ENCODE peak calls at places on chromosomes 12 and 14, in six cellular contexts. X is H1, M is neuronal stem cell, C is IMR-90, R is mesenchymal stem cell, Y is trophoblast cell. W is an unnamed sample.

GRCh38 chr12:20404576-20405346 is 36.4 kb downstream of the PDE3A start:
- DNase-seq in M (no peak), C (peak), X (no peak), Y (no peak), R (no peak), W (no peak)

GRCh38 chr12:131765961-131766360 is 55.1 kb downstream of the SFSWAP start:
- DNase-seq in X (no peak), R (no peak), M (no peak), Y (no peak), C (no peak), W (no peak)

GRCh38 chr12:124463341-124463861 is 104.0 kb downstream of the NCOR2 start:
- DNase-seq in C (no peak), X (no peak), R (no peak), Y (no peak), M (peak), W (no peak)

GRCh38 chr14:62819931-62820330 is 225.3 kb downstream of the KCNH5 start:
- DNase-seq in C (no peak), M (no peak), R (no peak), Y (no peak), X (no peak), W (no peak)

GRCh38 chr12:112381421-112381897 is 772 bp downstream of the HECTD4 start:
- DNase-seq in X (no peak), Y (peak), C (no peak), R (peak), M (no peak), W (peak)

GRCh38 chr12:52903285-52903854 is 1.5 kb downstream of the KRT8 start:
- DNase-seq in M (peak), C (peak), X (peak), R (peak), Y (peak), W (peak)

GRCh38 chr14:27049611-27050172 is 451.9 kb upstream of the NOVA1 start:
- DNase-seq in R (no peak), M (no peak), X (no peak), Y (no peak), C (no peak), W (no peak)

GRCh38 chr14:26281280-26281998 is 316.4 kb downstream of the NOVA1 start:
- DNase-seq in C (peak), M (no peak), R (peak), X (no peak), Y (peak), W (no peak)

GRCh38 chr12:65004270-65004669 is 116.8 kb downstream of the WIF1 start:
- DNase-seq in Y (no peak), X (no peak), M (no peak), C (no peak), R (no peak), W (no peak)

GRCh38 chr14:98167702-98168101 is 1104.3 kb downstream of the BCL11B start:
- DNase-seq in Y (no peak), M (no peak), C (no peak), R (no peak), X (no peak), W (no peak)

GRCh38 chr14:95510804-95511203 is 5.6 kb downstream of the SYNE3 start:
- DNase-seq in M (no peak), X (no peak), R (no peak), C (no peak), Y (peak), W (no peak)

GRCh38 chr12:11513288-11513687 is 117.9 kb upstream of the PRB2 start:
- DNase-seq in R (no peak), X (no peak), Y (peak), M (no peak), C (no peak), W (peak)

GRCh38 chr12:1781770-1782169 is 38.6 kb upstream of the LRTM2 start:
- DNase-seq in M (no peak), X (no peak), C (peak), Y (peak), R (peak), W (no peak)
- H3K18ac ChIP-seq in M (no peak), X (no peak), C (no peak), Y (no peak), R (no peak), W (no peak)

GRCh38 chr14:32339188-32339587 is 10.1 kb downstream of the AKAP6 start:
- DNase-seq in Y (no peak), C (no peak), R (no peak), M (no peak), X (no peak), W (no peak)

GRCh38 chr14:32331227-32331597 is 2.1 kb downstream of the AKAP6 start:
- DNase-seq in M (peak), C (no peak), X (no peak), R (no peak), Y (no peak), W (no peak)

GRCh38 chr14:32337759-32338158 is 8.7 kb downstream of the AKAP6 start:
- DNase-seq in C (no peak), Y (no peak), X (no peak), M (no peak), R (no peak), W (no peak)

GRCh38 chr14:32332415-32333116 is 3.5 kb downstream of the AKAP6 start:
- DNase-seq in M (no peak), R (no peak), C (no peak), X (no peak), Y (no peak), W (no peak)

GRCh38 chr14:32336702-32337101 is 7.6 kb downstream of the AKAP6 start:
- DNase-seq in Y (no peak), X (no peak), M (no peak), R (no peak), C (no peak), W (no peak)
- H3K14ac ChIP-seq in Y (no peak), X (no peak), M (no peak), R (no peak), C (no peak), W (no peak)

GRCh38 chr14:38828183-38828877 is 274.7 kb downstream of the SEC23A start:
- DNase-seq in M (no peak), C (no peak), Y (no peak), X (no peak), R (no peak), W (no peak)

DNA sequence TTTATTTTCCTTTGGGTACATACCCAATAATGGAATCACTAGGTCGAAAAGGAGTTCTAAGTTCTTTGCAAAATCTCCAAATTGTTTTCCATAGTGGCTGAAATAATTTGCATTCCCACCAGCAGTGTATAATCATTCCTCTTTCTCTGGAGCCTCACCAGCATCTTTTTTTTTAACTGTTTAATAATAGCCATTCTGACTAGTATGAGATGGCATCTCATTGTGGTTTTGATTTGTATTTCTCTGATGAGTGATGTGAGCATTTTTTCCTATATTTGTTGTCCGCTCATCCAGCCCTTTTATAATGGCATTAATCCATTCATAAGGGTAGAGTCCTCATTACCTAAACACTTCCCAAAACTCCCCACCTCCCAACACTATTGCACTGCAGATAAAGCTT is 278.3 kb downstream of the SEC23A start:
- DNase-seq in Y (no peak), M (no peak), R (no peak), X (no peak), C (no peak), W (no peak)
- H3K18ac ChIP-seq in Y (no peak), M (no peak), R (no peak), X (no peak), C (no peak), W (no peak)

DNA sequence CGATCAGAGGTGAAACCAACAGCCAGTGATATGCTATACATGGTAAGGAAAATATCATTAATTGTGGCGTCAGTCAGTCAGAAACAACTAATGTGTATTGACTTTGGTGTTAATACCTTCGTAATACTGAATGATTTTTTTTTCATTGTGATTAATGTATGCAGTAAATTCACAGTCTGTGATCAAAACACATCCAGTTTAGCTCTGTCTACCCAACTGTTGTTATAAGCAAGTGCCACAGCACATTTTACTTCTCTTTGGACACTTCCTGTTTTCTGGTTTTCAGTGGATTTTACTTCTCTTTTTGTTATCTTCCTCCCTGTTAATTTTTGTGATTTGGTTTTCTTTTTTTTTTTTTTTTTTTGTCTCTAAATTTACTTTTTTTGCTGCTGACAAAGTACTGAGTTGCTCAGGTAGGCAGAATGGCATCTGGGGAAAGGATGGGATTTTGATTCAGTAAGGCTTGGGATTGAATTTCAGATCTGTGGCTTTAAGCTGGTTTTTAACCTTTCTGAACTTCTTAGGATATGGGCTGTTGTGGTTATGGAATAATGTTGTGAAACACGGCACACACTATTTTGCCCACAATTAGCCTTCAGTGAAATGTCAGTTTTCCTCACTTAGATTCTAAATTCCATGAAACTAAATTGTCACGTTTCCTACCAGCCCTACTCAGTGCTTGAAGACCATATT is 604 bp downstream of the GLIPR1 start:
- DNase-seq in M (no peak), X (no peak), R (peak), Y (peak), C (no peak), W (no peak)
- H3K14ac ChIP-seq in M (no peak), X (no peak), R (no peak), Y (no peak), C (peak), W (no peak)

DNA sequence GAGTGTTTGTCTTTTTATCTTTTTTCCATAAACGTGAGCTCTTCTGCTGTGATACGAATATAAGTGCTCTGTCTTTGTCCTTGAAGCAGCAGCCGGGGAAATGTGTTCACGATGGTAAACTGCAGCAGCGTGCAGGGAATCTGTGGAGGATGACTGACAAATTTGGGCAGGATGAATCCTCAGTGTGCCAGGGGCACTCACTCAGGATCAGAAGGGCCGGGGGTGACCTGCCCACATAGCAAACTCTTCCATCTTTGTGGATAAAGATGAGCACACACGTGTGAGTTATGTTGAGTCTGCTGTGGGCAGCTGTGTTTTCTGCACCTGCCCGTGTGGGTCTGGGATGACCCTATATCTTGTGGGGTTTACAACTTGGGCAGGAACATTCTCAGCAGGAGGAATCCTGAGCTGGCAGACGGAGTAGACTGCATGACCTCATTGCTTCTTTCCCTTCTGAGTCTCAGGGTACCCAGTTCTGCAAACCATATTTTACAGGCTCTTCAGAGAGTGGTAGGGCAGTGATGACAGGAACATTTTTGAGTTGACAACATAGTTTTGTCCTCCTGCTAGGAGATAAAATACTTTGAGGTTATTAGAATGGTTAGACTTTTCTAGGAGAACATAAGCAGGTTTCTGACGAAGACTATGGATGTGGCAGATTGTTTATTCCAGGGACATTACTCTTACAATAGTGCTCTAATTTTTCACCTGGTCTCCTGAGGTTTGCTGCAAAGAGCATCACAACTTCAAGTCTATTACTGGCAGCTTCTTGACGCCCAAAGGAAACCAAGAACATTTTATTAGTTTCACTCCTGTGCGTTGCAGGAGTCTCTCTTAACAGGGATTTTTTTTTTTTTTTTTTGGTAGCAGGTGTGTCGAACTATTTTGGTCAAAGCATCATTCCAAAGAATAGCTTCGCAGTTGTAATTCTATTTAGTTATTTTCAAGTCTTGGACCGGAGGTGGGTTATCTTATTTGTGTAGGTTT is 910 bp downstream of the ANO4 start:
- DNase-seq in M (no peak), R (peak), X (no peak), C (no peak), Y (no peak), W (no peak)
- H3K18ac ChIP-seq in M (no peak), R (peak), X (peak), C (peak), Y (peak), W (no peak)

GRCh38 chr12:41882144-41882805 is 262.4 kb downstream of the GXYLT1 start:
- DNase-seq in M (no peak), R (no peak), Y (no peak), C (no peak), X (no peak), W (no peak)
- H3K14ac ChIP-seq in M (no peak), R (no peak), Y (no peak), C (no peak), X (no peak), W (no peak)

GRCh38 chr14:101077511-101078074 is 174.1 kb upstream of the RTL1 start:
- DNase-seq in M (peak), Y (no peak), X (peak), C (peak), R (peak), W (peak)
- H3K18ac ChIP-seq in M (peak), Y (no peak), X (peak), C (no peak), R (no peak), W (no peak)